ENCODE peak calls at places on chromosomes 3 and 15, in four cellular contexts. K is suprapubic skin, Y is SK-N-MC, E is body of pancreas. X is an unnamed sample.

GRCh38 chr3:52434491-52435115 is 10.3 kb downstream of the SEMA3G start:
- DNase-seq in K (no peak), Y (no peak), E (no peak), X (no peak)

GRCh38 chr3:77475545-77475944 is 435.6 kb downstream of the ROBO2 start:
- DNase-seq in K (no peak), Y (no peak), E (no peak), X (no peak)

GRCh38 chr3:58639001-58639400 is 27.6 kb downstream of the FAM3D start:
- DNase-seq in K (no peak), Y (no peak), E (no peak), X (no peak)

GRCh38 chr15:67067161-67067853 is 1.9 kb downstream of the SMAD3 start:
- DNase-seq in K (no peak), Y (no peak), E (peak), X (no peak)

GRCh38 chr3:46670891-46671427 is 22.5 kb downstream of the ALS2CL start:
- DNase-seq in K (peak), Y (no peak), E (no peak), X (no peak)

GRCh38 chr15:40252438-40253178 is 13.7 kb downstream of the PAK6 start:
- DNase-seq in K (no peak), Y (no peak), E (peak), X (peak)

GRCh38 chr15:82044373-82045178 is 1.2 kb downstream of the MEX3B start:
- DNase-seq in K (peak), Y (no peak), E (peak), X (peak)

GRCh38 chr3:112390783-112391641 is 58.1 kb downstream of the CD200 start:
- DNase-seq in K (no peak), Y (no peak), E (no peak), X (no peak)

GRCh38 chr3:187973977-187974856 is 179.7 kb upstream of the LPP start:
- DNase-seq in K (no peak), Y (no peak), E (no peak), X (no peak)

GRCh38 chr3:122356402-122356801 is 26.6 kb downstream of the MIX23 start:
- DNase-seq in K (no peak), Y (no peak), E (peak), X (peak)

GRCh38 chr3:38582941-38583645 is 66.4 kb downstream of the SCN5A start:
- DNase-seq in K (no peak), Y (no peak), E (no peak), X (no peak)

GRCh38 chr15:60476713-60477112 is 2.2 kb downstream of the ICE2 start:
- DNase-seq in K (no peak), Y (no peak), E (no peak), X (no peak)

GRCh38 chr3:46566040-46566631 is at the start of gene LRRC2:
- DNase-seq in K (peak), Y (no peak), E (peak), X (peak)

GRCh38 chr3:159137966-159138365 is 336.1 kb downstream of the MFSD1 start:
- DNase-seq in K (no peak), Y (no peak), E (no peak), X (no peak)

GRCh38 chr15:40918146-40918798 is 10.9 kb upstream of the DLL4 start:
- DNase-seq in K (no peak), Y (no peak), E (no peak), X (peak)

GRCh38 chr15:74784426-74784825 is 2.5 kb downstream of the CSK start:
- DNase-seq in K (no peak), Y (no peak), E (no peak), X (no peak)

GRCh38 chr15:59616390-59616789 is 4.8 kb downstream of the GCNT3 start:
- DNase-seq in K (no peak), Y (no peak), E (peak), X (no peak)

GRCh38 chr15:52306270-52306669 is 10.7 kb upstream of the MYO5C start:
- DNase-seq in K (no peak), Y (no peak), E (no peak), X (no peak)

GRCh38 chr15:70605606-70606410 is 157.6 kb downstream of the UACA start:
- DNase-seq in K (no peak), Y (no peak), E (peak), X (peak)

GRCh38 chr3:112860898-112861297 is 14.2 kb upstream of the CD200R1L start:
- DNase-seq in K (no peak), Y (no peak), E (no peak), X (no peak)

GRCh38 chr3:100882571-100882981 is 110.6 kb downstream of the ABI3BP start:
- DNase-seq in K (no peak), Y (no peak), E (no peak), X (no peak)

DNA sequence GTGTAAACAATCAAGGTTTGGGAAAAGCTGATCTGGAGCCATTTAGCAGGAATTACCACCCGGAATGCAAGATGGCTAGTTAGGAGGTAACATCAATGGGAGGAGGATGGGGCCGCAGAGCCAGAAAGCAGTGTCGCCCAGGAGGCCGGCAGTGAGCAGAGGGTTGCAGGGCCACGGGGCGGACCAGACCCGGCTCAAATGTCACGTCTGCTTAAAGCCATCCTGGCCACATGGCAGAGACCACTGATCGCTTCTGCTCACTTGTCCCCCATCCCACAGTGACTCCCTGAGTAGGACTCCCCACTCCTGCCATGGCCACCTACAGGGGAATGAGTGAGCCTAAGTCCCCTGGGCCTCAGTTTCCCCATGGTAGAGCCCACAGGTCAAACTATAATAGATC is 18.2 kb downstream of the MGLL start:
- DNase-seq in K (no peak), Y (no peak), E (no peak), X (no peak)
- H3K27ac ChIP-seq in K (no peak), Y (no peak), E (no peak), X (no peak)

GRCh38 chr3:150742141-150742523 is 20.8 kb downstream of the SIAH2 start:
- DNase-seq in K (no peak), Y (no peak), E (no peak), X (no peak)
- H3K27ac ChIP-seq in K (no peak), Y (peak), E (no peak), X (no peak)

DNA sequence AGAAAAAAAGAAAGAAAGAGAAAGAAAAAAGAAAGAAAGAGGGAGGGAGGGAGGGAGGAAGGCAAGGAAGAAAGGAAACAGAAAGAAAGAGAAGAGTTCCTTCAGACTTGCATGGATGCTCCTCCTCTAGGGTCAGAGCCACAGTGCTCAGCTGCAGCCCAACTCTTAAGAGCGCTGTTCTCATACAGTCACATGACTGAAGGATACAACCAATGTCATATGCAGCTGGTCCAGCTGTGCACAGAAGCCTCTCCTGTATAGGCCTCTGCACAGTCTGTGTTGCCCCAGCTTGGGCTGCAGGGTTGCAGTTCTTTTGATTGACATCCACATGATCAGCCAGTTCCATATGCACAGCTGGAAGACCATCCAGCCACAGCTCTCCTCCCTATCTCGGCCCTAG is 86.8 kb upstream of the CTNNB1 start:
- DNase-seq in K (no peak), Y (no peak), E (no peak), X (no peak)
- H3K27ac ChIP-seq in K (no peak), Y (no peak), E (no peak), X (no peak)

GRCh38 chr15:66027268-66027806 is 158.0 kb downstream of the RAB11A start:
- DNase-seq in K (no peak), Y (no peak), E (no peak), X (no peak)
- H3K27ac ChIP-seq in K (no peak), Y (no peak), E (no peak), X (no peak)

GRCh38 chr3:42092006-42092405 is 849 bp downstream of the TRAK1 start:
- DNase-seq in K (no peak), Y (no peak), E (no peak), X (no peak)

GRCh38 chr3:42084593-42084992 is 6.6 kb upstream of the TRAK1 start:
- DNase-seq in K (no peak), Y (no peak), E (no peak), X (no peak)

GRCh38 chr3:42090973-42091731 is at the start of gene TRAK1:
- DNase-seq in K (no peak), Y (no peak), E (no peak), X (peak)

GRCh38 chr3:42085641-42086376 is 5.3 kb upstream of the TRAK1 start:
- DNase-seq in K (no peak), Y (no peak), E (no peak), X (no peak)

DNA sequence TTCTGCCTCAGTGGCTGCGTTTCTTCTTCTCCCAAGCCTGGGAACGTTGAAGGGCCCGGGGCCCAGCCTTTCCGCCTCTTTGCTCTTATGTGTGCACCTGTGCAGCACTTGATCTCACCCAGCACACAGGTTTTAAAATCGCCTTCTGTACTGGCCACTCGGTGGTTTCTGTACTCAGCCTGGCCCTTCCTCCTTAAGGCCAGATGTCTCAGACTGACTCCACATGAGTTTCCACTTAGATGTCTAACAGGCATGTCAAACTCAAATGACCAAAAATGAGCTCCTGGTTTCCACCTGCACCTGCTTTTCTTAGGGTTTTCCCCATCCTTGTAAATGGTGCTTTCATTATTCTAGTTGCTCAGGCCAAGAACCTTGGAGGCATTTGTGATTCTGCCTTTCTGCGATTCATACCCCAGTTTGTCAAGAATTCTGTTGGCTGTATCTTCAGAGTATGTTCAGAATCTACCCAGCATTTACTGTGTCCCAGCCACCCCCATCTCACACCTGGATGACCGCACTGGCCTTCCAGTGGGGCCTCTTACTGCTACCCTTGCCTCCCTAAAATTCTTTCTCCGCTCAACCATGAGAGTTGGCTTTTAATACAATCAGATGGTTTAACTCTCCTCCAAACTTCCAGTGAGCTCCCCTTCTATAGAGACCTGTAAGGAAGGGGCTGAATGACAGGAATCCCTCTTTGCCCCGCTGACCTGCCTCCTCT is 2.2 kb upstream of the TRAK1 start:
- DNase-seq in K (no peak), Y (no peak), E (no peak), X (no peak)
- H3K27ac ChIP-seq in K (no peak), Y (no peak), E (no peak), X (no peak)

DNA sequence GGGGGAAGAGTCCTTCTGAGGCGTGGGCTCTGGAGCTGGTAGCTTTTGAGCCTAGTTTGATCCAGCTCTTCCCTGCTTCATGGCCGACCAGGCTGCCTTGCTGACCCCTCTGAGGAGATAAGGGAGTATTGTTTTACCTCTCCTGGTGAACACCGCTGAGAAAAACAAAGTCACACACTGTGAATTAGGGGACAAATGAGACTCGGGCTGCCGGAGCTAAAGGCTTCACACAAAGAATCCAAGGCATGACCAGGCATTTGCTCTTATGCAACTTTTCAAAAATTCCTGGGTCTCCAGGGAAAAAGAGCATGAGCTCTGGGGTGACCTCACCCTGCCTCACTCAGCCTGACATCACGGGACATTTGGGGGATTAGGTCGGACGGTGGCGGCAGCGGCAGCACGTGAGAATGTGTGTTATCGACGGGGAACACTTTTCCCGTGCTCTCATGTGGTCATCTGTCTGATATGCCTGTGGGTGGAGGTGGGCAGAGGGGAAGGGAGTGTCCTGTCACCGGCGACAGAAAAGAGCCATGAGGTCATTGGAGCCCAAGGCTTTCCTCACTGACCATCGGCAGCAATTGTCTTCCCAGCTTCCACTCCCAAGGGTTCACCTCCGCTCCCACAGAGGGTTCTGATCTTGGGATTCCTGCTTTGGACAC is 61.0 kb downstream of the TMEM44 start:
- DNase-seq in K (peak), Y (no peak), E (peak), X (peak)
- H3K27ac ChIP-seq in K (peak), Y (no peak), E (peak), X (peak)

X was measured in right cardiac atrium.